ENCODE peak calls at places on chromosomes 16 and 17, in nine cellular contexts. V, E, X, D, A, K, W, C and B are unnamed samples.

GRCh38 chr16:75620326-75621169 is 2.5 kb downstream of the ADAT1 start:
- DNase-seq in V (no peak), E (no peak), X (no peak), D (no peak), A (no peak), K (no peak), W (no peak), C (no peak), B (no peak)

GRCh38 chr16:15836965-15837611 is 19.7 kb downstream of the MYH11 start:
- DNase-seq in V (no peak), E (no peak), X (no peak), D (no peak), A (no peak), K (no peak), W (no peak), C (no peak), B (no peak)

GRCh38 chr17:67054011-67054591 is 9.7 kb downstream of the CACNG1 start:
- DNase-seq in V (no peak), E (peak), X (no peak), D (no peak), A (no peak), K (no peak), W (no peak), C (no peak), B (no peak)

GRCh38 chr17:40023590-40024292 is 8.5 kb downstream of the CSF3 start:
- DNase-seq in V (no peak), E (no peak), X (peak), D (no peak), A (no peak), K (no peak), W (no peak), C (peak), B (no peak)

GRCh38 chr17:19359151-19359550 is 3.4 kb downstream of the B9D1 start:
- DNase-seq in V (no peak), E (no peak), X (no peak), D (no peak), A (no peak), K (no peak), W (no peak), C (no peak), B (no peak)

GRCh38 chr17:59451706-59452105 is 113.7 kb upstream of the DHX40 start:
- DNase-seq in V (peak), E (no peak), X (no peak), D (peak), A (peak), K (no peak), W (no peak), C (peak), B (no peak)

GRCh38 chr16:19167710-19168172 is 299 bp upstream of the SYT17 start:
- DNase-seq in V (peak), E (peak), X (peak), D (peak), A (peak), K (no peak), W (no peak), C (peak), B (no peak)

GRCh38 chr17:20264996-20265395 is 202.3 kb downstream of the LGALS9B start:
- DNase-seq in V (no peak), E (no peak), X (no peak), D (no peak), A (no peak), K (no peak), W (no peak), C (no peak), B (no peak)

GRCh38 chr17:3935140-3935542 is 18.9 kb upstream of the P2RX1 start:
- DNase-seq in V (peak), E (peak), X (peak), D (peak), A (peak), K (peak), W (no peak), C (peak), B (no peak)

GRCh38 chr17:75822119-75822799 is 21.9 kb downstream of the UNC13D start:
- DNase-seq in V (no peak), E (no peak), X (no peak), D (no peak), A (no peak), K (no peak), W (peak), C (no peak), B (no peak)

GRCh38 chr16:78686601-78687000 is 587.1 kb downstream of the WWOX start:
- DNase-seq in V (no peak), E (no peak), X (no peak), D (no peak), A (no peak), K (no peak), W (no peak), C (no peak), B (no peak)

GRCh38 chr16:83095926-83096692 is 469.3 kb downstream of the CDH13 start:
- DNase-seq in V (peak), E (no peak), X (no peak), D (peak), A (no peak), K (no peak), W (no peak), C (peak), B (no peak)

GRCh38 chr16:57757883-57758282 is 22.3 kb downstream of the KATNB1 start:
- DNase-seq in V (no peak), E (no peak), X (no peak), D (no peak), A (no peak), K (no peak), W (no peak), C (no peak), B (no peak)

GRCh38 chr16:86281435-86281834 is 228.9 kb upstream of the FOXF1 start:
- DNase-seq in V (no peak), E (no peak), X (no peak), D (no peak), A (no peak), K (no peak), W (no peak), C (no peak), B (no peak)

GRCh38 chr17:77349976-77350830 is 209.4 kb downstream of the SEC14L1 start:
- DNase-seq in V (peak), E (peak), X (no peak), D (peak), A (no peak), K (no peak), W (no peak), C (no peak), B (no peak)

GRCh38 chr16:11139624-11140375 is 116.2 kb downstream of the SOCS1 start:
- DNase-seq in V (no peak), E (no peak), X (no peak), D (no peak), A (no peak), K (peak), W (no peak), C (no peak), B (peak)

GRCh38 chr17:79988163-79988971 is 47.3 kb downstream of the TBC1D16 start:
- DNase-seq in V (peak), E (no peak), X (no peak), D (peak), A (peak), K (no peak), W (no peak), C (peak), B (no peak)

GRCh38 chr17:45743626-45744326 is 40.3 kb upstream of the CRHR1 start:
- DNase-seq in V (no peak), E (peak), X (peak), D (no peak), A (no peak), K (no peak), W (no peak), C (no peak), B (no peak)

GRCh38 chr16:86048882-86049585 is 150.1 kb downstream of the IRF8 start:
- DNase-seq in V (no peak), E (no peak), X (no peak), D (no peak), A (no peak), K (no peak), W (no peak), C (no peak), B (no peak)

GRCh38 chr17:78935419-78936323 is 10.5 kb upstream of the TIMP2 start:
- DNase-seq in V (peak), E (no peak), X (peak), D (peak), A (peak), K (no peak), W (peak), C (peak), B (no peak)

GRCh38 chr17:79841369-79842135 is 2.3 kb upstream of the CBX4 start:
- DNase-seq in V (no peak), E (no peak), X (no peak), D (no peak), A (no peak), K (peak), W (no peak), C (no peak), B (no peak)

GRCh38 chr16:29675811-29676643 is 3.0 kb upstream of the QPRT start:
- DNase-seq in V (peak), E (no peak), X (no peak), D (peak), A (peak), K (peak), W (no peak), C (peak), B (peak)

GRCh38 chr16:1914084-1914608 is 4.1 kb downstream of the HS3ST6 start:
- DNase-seq in V (no peak), E (no peak), X (no peak), D (no peak), A (no peak), K (no peak), W (no peak), C (no peak), B (no peak)

GRCh38 chr16:7440886-7441400 is 108.3 kb downstream of the RBFOX1 start:
- DNase-seq in V (no peak), E (no peak), X (no peak), D (no peak), A (no peak), K (no peak), W (no peak), C (no peak), B (no peak)

GRCh38 chr17:46157443-46158107 is 35.7 kb downstream of the KANSL1 start:
- DNase-seq in V (peak), E (no peak), X (no peak), D (peak), A (no peak), K (no peak), W (peak), C (peak), B (no peak)

GRCh38 chr17:28480278-28480677 is 6.8 kb downstream of the SLC13A2 start:
- DNase-seq in V (no peak), E (no peak), X (no peak), D (no peak), A (no peak), K (no peak), W (no peak), C (no peak), B (no peak)

GRCh38 chr17:74779948-74780400 is 3.8 kb upstream of the NAT9 start:
- DNase-seq in V (no peak), E (no peak), X (peak), D (no peak), A (no peak), K (no peak), W (no peak), C (no peak), B (peak)

GRCh38 chr16:56667581-56668571 is at the start of gene MT1G:
- DNase-seq in V (no peak), E (peak), X (peak), D (peak), A (no peak), K (peak), W (no peak), C (peak), B (no peak)

GRCh38 chr17:63647065-63647725 is 25.0 kb downstream of the MAP3K3 start:
- DNase-seq in V (peak), E (no peak), X (no peak), D (peak), A (no peak), K (no peak), W (peak), C (peak), B (no peak)

GRCh38 chr17:7462474-7463367 is 16.7 kb downstream of the ZBTB4 start:
- DNase-seq in V (no peak), E (no peak), X (no peak), D (no peak), A (no peak), K (no peak), W (no peak), C (no peak), B (no peak)

GRCh38 chr16:58815188-58815888 is 81.2 kb upstream of the GOT2 start:
- DNase-seq in V (no peak), E (no peak), X (no peak), D (no peak), A (peak), K (no peak), W (no peak), C (no peak), B (no peak)

GRCh38 chr17:29143894-29144293 is 36.3 kb downstream of the MYO18A start:
- DNase-seq in V (peak), E (no peak), X (no peak), D (peak), A (peak), K (no peak), W (no peak), C (peak), B (no peak)

GRCh38 chr17:77607606-77608005 is 350.9 kb upstream of the TNRC6C start:
- DNase-seq in V (no peak), E (no peak), X (no peak), D (no peak), A (no peak), K (no peak), W (no peak), C (no peak), B (no peak)

GRCh38 chr16:21284414-21284813 is 6.3 kb upstream of the CRYM start:
- DNase-seq in V (no peak), E (no peak), X (no peak), D (no peak), A (no peak), K (no peak), W (no peak), C (no peak), B (no peak)

GRCh38 chr17:80246726-80247125 is 13.9 kb upstream of the RNF213 start:
- DNase-seq in V (no peak), E (no peak), X (no peak), D (no peak), A (no peak), K (no peak), W (no peak), C (no peak), B (no peak)

GRCh38 chr17:8072727-8073461 is 14.6 kb downstream of the ALOX12B start:
- DNase-seq in V (no peak), E (no peak), X (no peak), D (peak), A (no peak), K (no peak), W (no peak), C (peak), B (no peak)

GRCh38 chr16:84753412-84754325 is 53.9 kb downstream of the USP10 start:
- DNase-seq in V (no peak), E (no peak), X (no peak), D (peak), A (no peak), K (no peak), W (no peak), C (no peak), B (no peak)

GRCh38 chr17:11935734-11936406 is 61.4 kb downstream of the ZNF18 start:
- DNase-seq in V (peak), E (no peak), X (peak), D (peak), A (peak), K (peak), W (no peak), C (peak), B (peak)

GRCh38 chr16:3183445-3184139 is 4.4 kb upstream of the OR1F1 start:
- DNase-seq in V (no peak), E (no peak), X (no peak), D (peak), A (no peak), K (no peak), W (no peak), C (no peak), B (no peak)

GRCh38 chr16:3180445-3180878 is 7.5 kb upstream of the OR1F1 start:
- DNase-seq in V (no peak), E (no peak), X (no peak), D (no peak), A (peak), K (no peak), W (no peak), C (peak), B (no peak)

GRCh38 chr16:3186946-3187690 is 886 bp upstream of the OR1F1 start:
- DNase-seq in V (no peak), E (no peak), X (no peak), D (no peak), A (no peak), K (no peak), W (no peak), C (no peak), B (no peak)

GRCh38 chr16:3179651-3180050 is 8.4 kb upstream of the OR1F1 start:
- DNase-seq in V (no peak), E (no peak), X (no peak), D (no peak), A (no peak), K (no peak), W (no peak), C (no peak), B (no peak)

GRCh38 chr16:3182608-3183444 is 5.2 kb upstream of the OR1F1 start:
- DNase-seq in V (peak), E (no peak), X (no peak), D (peak), A (peak), K (no peak), W (no peak), C (peak), B (no peak)
- H3K4me3 ChIP-seq in V (peak), E (peak), X (peak), D (peak), A (peak), K (no peak), W (peak), C (peak), B (no peak)

DNA sequence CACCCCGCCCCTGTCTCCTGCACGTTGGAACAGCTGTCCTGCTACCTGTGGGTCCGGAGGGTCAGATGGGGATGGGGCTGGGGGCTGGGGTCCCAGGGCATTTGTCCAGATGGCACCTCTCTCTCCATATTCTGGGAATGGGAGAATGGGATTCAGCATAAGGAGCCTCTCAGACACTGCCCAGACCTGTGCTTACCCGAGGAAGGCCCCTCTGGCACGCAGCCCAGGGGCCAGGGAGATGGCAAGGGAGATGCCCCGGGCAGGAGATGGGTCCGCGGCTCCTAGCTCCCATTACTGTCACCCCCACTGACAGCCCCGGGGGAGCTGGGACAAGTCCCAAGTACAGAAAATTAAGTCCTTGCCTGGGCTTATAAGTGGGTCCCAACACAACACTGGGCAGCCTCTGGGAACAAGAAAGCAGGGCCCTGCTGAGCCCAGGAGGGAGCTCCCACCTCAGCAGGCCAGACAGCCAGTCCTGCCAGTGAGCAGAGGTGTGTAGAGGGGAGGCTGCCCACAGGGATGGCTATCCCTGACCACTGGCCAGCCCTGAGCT is 1.8 kb downstream of the VASN start:
- DNase-seq in V (no peak), E (no peak), X (peak), D (peak), A (peak), K (no peak), W (no peak), C (peak), B (no peak)
- H3K4me3 ChIP-seq in V (peak), E (peak), X (peak), D (peak), A (peak), K (no peak), W (peak), C (peak), B (no peak)

GRCh38 chr17:82753516-82753915 is 1.7 kb downstream of the TBCD start:
- DNase-seq in V (no peak), E (no peak), X (no peak), D (no peak), A (no peak), K (no peak), W (no peak), C (no peak), B (no peak)
- H3K4me3 ChIP-seq in V (no peak), E (no peak), X (peak), D (peak), A (no peak), K (no peak), W (peak), C (no peak), B (peak)

GRCh38 chr16:88769617-88770458 is 15.2 kb downstream of the PIEZO1 start:
- DNase-seq in V (no peak), E (no peak), X (no peak), D (peak), A (peak), K (peak), W (no peak), C (no peak), B (no peak)
- H3K4me3 ChIP-seq in V (no peak), E (no peak), X (peak), D (no peak), A (no peak), K (no peak), W (peak), C (no peak), B (no peak)

GRCh38 chr17:69516911-69517310 is 102.4 kb downstream of the MAP2K6 start:
- DNase-seq in V (no peak), E (no peak), X (no peak), D (no peak), A (no peak), K (no peak), W (no peak), C (peak), B (no peak)

GRCh38 chr17:69511244-69511643 is 96.7 kb downstream of the MAP2K6 start:
- DNase-seq in V (no peak), E (no peak), X (no peak), D (no peak), A (no peak), K (no peak), W (no peak), C (no peak), B (no peak)

GRCh38 chr17:69518951-69519350 is 104.5 kb downstream of the MAP2K6 start:
- DNase-seq in V (no peak), E (no peak), X (no peak), D (no peak), A (no peak), K (no peak), W (no peak), C (no peak), B (no peak)

GRCh38 chr17:69512946-69513345 is 98.4 kb downstream of the MAP2K6 start:
- DNase-seq in V (no peak), E (no peak), X (no peak), D (no peak), A (no peak), K (no peak), W (no peak), C (no peak), B (no peak)

DNA sequence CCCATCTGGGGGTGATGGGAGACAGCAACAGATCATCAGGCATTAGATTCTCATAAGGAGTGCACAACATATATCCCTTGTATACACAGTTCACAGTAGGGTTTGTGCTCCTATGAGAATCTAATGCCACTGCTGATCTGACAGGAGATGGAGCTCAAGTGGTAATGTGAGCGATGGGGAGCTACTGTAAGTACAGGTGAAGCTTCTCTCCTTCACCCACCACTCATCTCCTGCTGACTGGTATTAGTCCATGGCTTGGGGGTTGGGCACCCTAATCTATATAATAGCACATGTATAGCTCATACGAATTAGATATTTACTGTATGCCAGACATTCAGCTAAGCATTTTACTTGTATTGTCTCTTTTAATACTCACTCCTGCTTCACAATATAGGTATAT is 101.7 kb downstream of the MAP2K6 start:
- DNase-seq in V (no peak), E (no peak), X (no peak), D (no peak), A (no peak), K (no peak), W (no peak), C (no peak), B (no peak)
- H3K4me3 ChIP-seq in V (no peak), E (no peak), X (no peak), D (no peak), A (no peak), K (no peak), W (no peak), C (no peak), B (no peak)